ENCODE peak calls at places on chromosome 6, in four cellular contexts. S is amygdala, I is hippocampal formation, L is left colon. H is an unnamed sample.

GRCh38 chr6:136365781-136366354 is 76.2 kb upstream of the BCLAF1 start:
- DNase-seq in L (peak), S (no peak), I (peak), H (peak)

GRCh38 chr6:92687278-92687677 is 732.1 kb downstream of the EPHA7 start:
- DNase-seq in S (no peak), L (no peak), I (no peak), H (no peak)

GRCh38 chr6:97292671-97293070 is 9.7 kb upstream of the MMS22L start:
- DNase-seq in I (no peak), L (no peak), S (no peak), H (no peak)

GRCh38 chr6:1126036-1126435 is 185.9 kb upstream of the FOXQ1 start:
- DNase-seq in S (no peak), L (no peak), I (no peak), H (no peak)

GRCh38 chr6:166237611-166238010 is 70.0 kb upstream of the TBXT start:
- DNase-seq in I (no peak), L (no peak), S (no peak), H (no peak)

GRCh38 chr6:27145731-27146455 is 101.6 kb upstream of the PRSS16 start:
- DNase-seq in I (no peak), S (no peak), L (peak), H (peak)

GRCh38 chr6:66808771-66809170 is 1101.7 kb upstream of the EYS start:
- DNase-seq in S (no peak), I (no peak), L (no peak), H (no peak)

GRCh38 chr6:128478230-128479047 is 42.0 kb downstream of the PTPRK start:
- DNase-seq in S (no peak), I (no peak), L (peak), H (no peak)

GRCh38 chr6:2920671-2921112 is 17.6 kb upstream of the SERPINB9 start:
- DNase-seq in S (no peak), L (no peak), I (no peak), H (no peak)

GRCh38 chr6:106808758-106809157 is 165.8 kb downstream of the CD24 start:
- DNase-seq in S (no peak), L (no peak), I (no peak), H (no peak)

GRCh38 chr6:21539621-21540100 is 53.9 kb upstream of the SOX4 start:
- DNase-seq in I (no peak), S (no peak), L (no peak), H (no peak)

GRCh38 chr6:145015739-145016558 is 719.4 kb downstream of the EPM2A start:
- DNase-seq in L (no peak), S (no peak), I (no peak), H (no peak)

GRCh38 chr6:39550191-39550590 is 175.0 kb downstream of the KIF6 start:
- DNase-seq in S (no peak), L (no peak), I (no peak), H (no peak)

GRCh38 chr6:20254295-20254694 is 42.0 kb upstream of the MBOAT1 start:
- DNase-seq in I (no peak), L (no peak), S (no peak), H (no peak)

GRCh38 chr6:152552616-152553209 is 84.4 kb downstream of the SYNE1 start:
- DNase-seq in S (no peak), L (no peak), I (peak), H (peak)